ENCODE peak calls at places on chromosomes 5 and 9, in five cellular contexts. One of them, this sample, is unnamed.

GRCh38 chr9:133532937-133533668 is 1.4 kb upstream of the ADAMTSL2 start:
- DNase-seq in H1: peak; percentile 93
- DNase-seq in H9: peak; percentile 84
- DNase-seq in trophoblast cell: peak; percentile 38
- DNase-seq in mesenchymal stem cell: peak; percentile 66
- DNase-seq in this sample: peak; percentile 68

GRCh38 chr9:75027187-75028107 is 646 bp downstream of the CARNMT1 start:
- DNase-seq in trophoblast cell: peak; percentile 20
- DNase-seq in mesenchymal stem cell: peak; percentile 53
- DNase-seq in H1: peak; percentile 79
- DNase-seq in H9: peak; percentile 61
- DNase-seq in this sample: no peak

GRCh38 chr9:89606567-89607311 is 1.9 kb downstream of the GADD45G start:
- DNase-seq in mesenchymal stem cell: peak; percentile 50
- DNase-seq in trophoblast cell: peak; percentile 58
- DNase-seq in H9: peak; percentile 52
- DNase-seq in H1: no peak
- DNase-seq in this sample: peak; percentile 32

GRCh38 chr5:155514105-155514563 is 500.6 kb downstream of the KIF4B start:
- DNase-seq in H9: no peak
- DNase-seq in H1: no peak
- DNase-seq in mesenchymal stem cell: no peak
- DNase-seq in trophoblast cell: no peak
- DNase-seq in this sample: no peak

GRCh38 chr9:38227061-38227540 is 158.1 kb upstream of the SHB start:
- DNase-seq in trophoblast cell: peak; percentile 99
- DNase-seq in H9: peak; percentile 78
- DNase-seq in H1: peak; percentile 65
- DNase-seq in mesenchymal stem cell: peak; percentile 88
- DNase-seq in this sample: no peak

GRCh38 chr5:141510160-141510559 is 21.3 kb downstream of the PCDHGC5 start:
- DNase-seq in mesenchymal stem cell: no peak
- DNase-seq in H9: no peak
- DNase-seq in trophoblast cell: no peak
- DNase-seq in H1: no peak
- DNase-seq in this sample: no peak

GRCh38 chr5:74232281-74232680 is 408.2 kb downstream of the ENC1 start:
- DNase-seq in H1: no peak
- DNase-seq in trophoblast cell: peak; percentile 73
- DNase-seq in H9: no peak
- DNase-seq in mesenchymal stem cell: peak; percentile 56
- DNase-seq in this sample: no peak

GRCh38 chr9:123162359-123163345 is 105.7 kb downstream of the STRBP start:
- DNase-seq in H1: no peak
- DNase-seq in H9: no peak
- DNase-seq in mesenchymal stem cell: peak; percentile 19
- DNase-seq in trophoblast cell: no peak
- DNase-seq in this sample: no peak

GRCh38 chr9:935348-935965 is 41.0 kb upstream of the DMRT3 start:
- DNase-seq in mesenchymal stem cell: no peak
- DNase-seq in H9: no peak
- DNase-seq in trophoblast cell: peak; percentile 98
- DNase-seq in H1: no peak
- DNase-seq in this sample: no peak

GRCh38 chr5:123125172-123125508 is 36.1 kb downstream of the PRDM6 start:
- DNase-seq in H9: no peak
- DNase-seq in H1: no peak
- DNase-seq in mesenchymal stem cell: peak; percentile 67
- DNase-seq in trophoblast cell: no peak
- DNase-seq in this sample: no peak

GRCh38 chr9:127393680-127394079 is 3.3 kb upstream of the SLC2A8 start:
- DNase-seq in trophoblast cell: no peak
- DNase-seq in H9: no peak
- DNase-seq in H1: no peak
- DNase-seq in mesenchymal stem cell: no peak
- DNase-seq in this sample: no peak

GRCh38 chr5:42840279-42840678 is 28.6 kb upstream of the SELENOP start:
- DNase-seq in H9: no peak
- DNase-seq in trophoblast cell: no peak
- DNase-seq in H1: no peak
- DNase-seq in mesenchymal stem cell: peak; percentile 72
- DNase-seq in this sample: no peak

GRCh38 chr5:126464959-126465358 is 41.8 kb downstream of the GRAMD2B start:
- DNase-seq in H1: no peak
- DNase-seq in mesenchymal stem cell: no peak
- DNase-seq in trophoblast cell: peak; percentile 78
- DNase-seq in H9: no peak
- DNase-seq in this sample: no peak

DNA sequence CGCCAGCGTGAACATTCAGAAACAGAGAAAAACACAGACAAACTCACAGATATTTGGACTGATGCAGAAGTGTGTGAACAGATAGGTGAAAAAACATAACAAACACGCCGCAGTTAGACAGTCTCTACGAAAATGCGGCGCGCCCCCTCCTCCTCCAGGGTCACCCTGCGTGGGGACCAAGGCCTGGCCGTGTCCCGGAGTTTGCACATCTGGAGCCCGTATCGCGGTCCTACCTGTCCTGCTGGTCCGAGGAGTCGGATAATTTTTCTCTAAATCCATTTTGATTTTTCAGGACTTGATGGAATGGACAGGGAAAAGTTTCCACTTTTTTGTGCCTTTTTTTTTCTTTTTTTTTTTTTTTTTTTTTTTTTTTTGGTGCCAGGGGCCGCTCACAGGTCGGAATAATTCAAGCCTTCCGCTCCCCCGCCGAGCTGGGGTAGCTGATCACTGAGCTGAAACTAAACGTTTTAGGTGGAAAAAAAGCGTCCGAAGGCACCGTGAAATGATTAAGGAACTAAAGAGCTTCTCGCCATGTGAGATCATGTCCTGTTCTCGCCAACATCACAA is at the start of gene PAX5:
- DNase-seq in mesenchymal stem cell: no peak
- DNase-seq in H1: no peak
- DNase-seq in H9: no peak
- DNase-seq in trophoblast cell: no peak
- DNase-seq in this sample: no peak
- H2AFZ ChIP-seq in mesenchymal stem cell: no peak within 1 kb of the TSS
- H2AFZ ChIP-seq in H1: no peak within 1 kb of the TSS
- H2AFZ ChIP-seq in H9: no peak within 1 kb of the TSS
- H2AFZ ChIP-seq in trophoblast cell: no peak within 1 kb of the TSS
- H2AFZ ChIP-seq in this sample: peak within 1 kb of the TSS; percentile 97

DNA sequence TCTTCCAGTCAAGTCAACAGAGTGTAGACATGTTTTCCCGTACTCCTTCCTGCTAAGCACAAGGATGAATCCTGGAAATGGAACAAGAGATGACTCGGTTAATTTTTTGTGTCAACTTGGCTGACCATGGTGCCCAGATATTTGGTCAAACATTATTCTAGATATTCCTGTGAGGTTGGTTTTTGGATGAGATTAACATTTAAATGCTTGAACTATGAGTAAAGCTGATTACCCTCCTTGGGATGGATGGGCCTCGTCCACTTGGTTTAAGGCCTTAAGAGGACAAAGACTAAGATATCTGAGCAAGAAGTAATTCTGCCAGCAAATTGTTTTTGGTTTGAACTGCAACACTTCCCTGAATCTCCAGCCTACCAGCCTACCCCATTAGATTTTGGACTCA is 338.1 kb upstream of the MSX2 start:
- DNase-seq in H1: no peak
- DNase-seq in trophoblast cell: no peak
- DNase-seq in H9: no peak
- DNase-seq in mesenchymal stem cell: no peak
- DNase-seq in this sample: no peak
- H2BK12ac ChIP-seq in H1: no peak overlapping the region
- H2BK12ac ChIP-seq in trophoblast cell: peak overlapping the region; percentile 56
- H2BK12ac ChIP-seq in H9: no peak overlapping the region
- H2BK12ac ChIP-seq in mesenchymal stem cell: no peak overlapping the region
- H2BK12ac ChIP-seq in this sample: no peak overlapping the region

DNA sequence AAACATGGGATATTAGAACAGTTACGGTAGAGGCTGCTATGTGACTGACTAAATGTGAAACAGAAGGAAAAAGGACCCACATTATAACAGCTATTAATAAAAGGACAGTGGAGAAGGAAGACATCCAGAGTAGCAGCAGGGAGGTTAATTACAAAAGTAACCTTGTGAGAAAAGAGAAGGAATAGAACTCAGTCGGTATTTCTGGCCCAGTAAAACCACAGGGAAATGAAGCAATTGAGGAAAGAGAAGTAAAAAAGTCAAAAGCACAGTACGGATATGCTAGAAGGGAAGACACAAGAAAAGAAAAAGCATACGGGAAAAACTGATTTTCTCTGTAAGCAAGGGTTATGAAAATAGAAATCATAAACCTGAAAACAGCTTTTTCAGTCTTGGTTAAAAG is 164.7 kb downstream of the RFX3 start:
- DNase-seq in trophoblast cell: no peak
- DNase-seq in mesenchymal stem cell: no peak
- DNase-seq in H9: no peak
- DNase-seq in H1: no peak
- DNase-seq in this sample: no peak
- H3K4me1 ChIP-seq in trophoblast cell: no peaks in the 10 kb centered on the region
- H3K4me1 ChIP-seq in mesenchymal stem cell: no peaks in the 10 kb centered on the region
- H3K4me1 ChIP-seq in H9: no peaks in the 10 kb centered on the region
- H3K4me1 ChIP-seq in H1: peaks cover 6% of the 10 kb centered on the region
- H3K4me1 ChIP-seq in this sample: no peaks in the 10 kb centered on the region

GRCh38 chr5:60701317-60701988 is 1.5 kb upstream of the DEPDC1B start:
- DNase-seq in mesenchymal stem cell: no peak
- DNase-seq in trophoblast cell: peak; percentile 78
- DNase-seq in H1: no peak
- DNase-seq in H9: no peak
- DNase-seq in this sample: no peak

GRCh38 chr5:60700347-60700815 is 415 bp upstream of the DEPDC1B start:
- DNase-seq in trophoblast cell: no peak
- DNase-seq in H1: no peak
- DNase-seq in H9: no peak
- DNase-seq in mesenchymal stem cell: no peak
- DNase-seq in this sample: no peak

GRCh38 chr5:60703944-60704343 is 4.0 kb upstream of the DEPDC1B start:
- DNase-seq in mesenchymal stem cell: no peak
- DNase-seq in H9: no peak
- DNase-seq in H1: no peak
- DNase-seq in trophoblast cell: no peak
- DNase-seq in this sample: no peak

GRCh38 chr5:60699549-60700346 is at the start of gene DEPDC1B:
- DNase-seq in H9: peak; percentile 94
- DNase-seq in mesenchymal stem cell: peak; percentile 93
- DNase-seq in H1: peak; percentile 95
- DNase-seq in trophoblast cell: peak; percentile 86
- DNase-seq in this sample: peak; percentile 85

GRCh38 chr5:60698316-60698715 is 1.6 kb downstream of the DEPDC1B start:
- DNase-seq in mesenchymal stem cell: no peak
- DNase-seq in H1: no peak
- DNase-seq in trophoblast cell: no peak
- DNase-seq in H9: no peak
- DNase-seq in this sample: no peak
- H2AFZ ChIP-seq in mesenchymal stem cell: no peak overlapping the region
- H2AFZ ChIP-seq in H1: no peak overlapping the region
- H2AFZ ChIP-seq in trophoblast cell: no peak overlapping the region
- H2AFZ ChIP-seq in H9: no peak overlapping the region
- H2AFZ ChIP-seq in this sample: no peak overlapping the region

DNA sequence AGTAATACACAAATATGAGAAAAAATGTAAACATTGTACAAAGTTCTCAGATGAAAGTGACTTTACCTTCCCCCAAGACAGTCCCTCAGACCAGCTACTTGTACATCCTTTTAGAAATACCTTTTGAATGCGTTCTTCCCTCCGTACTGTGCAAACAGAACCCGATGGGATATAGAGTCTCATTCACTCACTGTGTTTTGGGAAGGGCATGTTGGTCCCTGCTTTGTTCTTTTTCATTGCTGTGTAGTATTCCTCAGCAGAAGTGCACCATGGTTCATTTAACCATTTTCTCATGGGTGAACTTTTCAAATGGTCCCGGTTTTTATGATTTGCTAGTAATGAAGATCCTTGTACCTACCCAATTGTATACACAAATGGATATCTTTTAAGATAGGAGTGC is 94.4 kb downstream of the ANKRD33B start:
- DNase-seq in trophoblast cell: no peak
- DNase-seq in H9: no peak
- DNase-seq in H1: no peak
- DNase-seq in mesenchymal stem cell: no peak
- DNase-seq in this sample: no peak
- H2BK12ac ChIP-seq in trophoblast cell: no peak overlapping the region
- H2BK12ac ChIP-seq in H9: no peak overlapping the region
- H2BK12ac ChIP-seq in H1: no peak overlapping the region
- H2BK12ac ChIP-seq in mesenchymal stem cell: no peak overlapping the region
- H2BK12ac ChIP-seq in this sample: no peak overlapping the region

GRCh38 chr5:113163328-113163727 is 186.7 kb downstream of the DCP2 start:
- DNase-seq in mesenchymal stem cell: peak; percentile 52
- DNase-seq in trophoblast cell: no peak
- DNase-seq in H9: no peak
- DNase-seq in H1: no peak
- DNase-seq in this sample: no peak

GRCh38 chr5:113162770-113163169 is 186.2 kb downstream of the DCP2 start:
- DNase-seq in H1: peak; percentile 31
- DNase-seq in H9: no peak
- DNase-seq in trophoblast cell: no peak
- DNase-seq in mesenchymal stem cell: peak; percentile 67
- DNase-seq in this sample: no peak

GRCh38 chr5:113161806-113162205 is 185.2 kb downstream of the DCP2 start:
- DNase-seq in trophoblast cell: no peak
- DNase-seq in mesenchymal stem cell: no peak
- DNase-seq in H1: peak; percentile 42
- DNase-seq in H9: no peak
- DNase-seq in this sample: no peak

GRCh38 chr5:113164016-113164415 is 187.4 kb downstream of the DCP2 start:
- DNase-seq in mesenchymal stem cell: no peak
- DNase-seq in trophoblast cell: no peak
- DNase-seq in H9: no peak
- DNase-seq in H1: peak; percentile 30
- DNase-seq in this sample: no peak

DNA sequence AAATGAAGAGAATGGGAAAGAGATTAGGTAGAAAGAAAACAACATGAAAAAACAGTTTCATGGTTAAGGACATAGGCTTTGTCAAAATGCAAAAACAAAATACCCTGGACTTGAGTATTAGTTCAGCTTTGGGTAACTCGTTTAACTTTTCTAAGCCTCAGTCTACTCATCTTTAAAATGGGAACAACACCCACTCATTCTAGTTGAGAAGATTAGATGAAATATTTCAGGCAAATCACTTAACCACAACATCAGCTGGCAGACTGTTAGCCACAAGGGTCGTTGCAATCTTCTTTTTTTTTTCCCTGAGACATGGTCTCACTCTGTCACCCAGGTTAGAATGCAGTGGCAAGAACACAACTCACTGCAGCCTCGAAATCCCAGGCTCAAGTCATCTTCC is 185.6 kb downstream of the DCP2 start:
- DNase-seq in mesenchymal stem cell: no peak
- DNase-seq in H1: no peak
- DNase-seq in trophoblast cell: no peak
- DNase-seq in H9: no peak
- DNase-seq in this sample: no peak
- H3K4me1 ChIP-seq in mesenchymal stem cell: peaks cover 10% of the 10 kb centered on the region
- H3K4me1 ChIP-seq in H1: peaks cover 4% of the 10 kb centered on the region
- H3K4me1 ChIP-seq in trophoblast cell: no peaks in the 10 kb centered on the region
- H3K4me1 ChIP-seq in H9: peaks cover 3% of the 10 kb centered on the region
- H3K4me1 ChIP-seq in this sample: no peaks in the 10 kb centered on the region

GRCh38 chr5:154308457-154309360 is 118.2 kb downstream of the GALNT10 start:
- DNase-seq in trophoblast cell: peak; percentile 54
- DNase-seq in mesenchymal stem cell: peak; percentile 59
- DNase-seq in H9: no peak
- DNase-seq in H1: no peak
- DNase-seq in this sample: no peak
- H2AFZ ChIP-seq in trophoblast cell: no peak overlapping the region
- H2AFZ ChIP-seq in mesenchymal stem cell: no peak overlapping the region
- H2AFZ ChIP-seq in H9: no peak overlapping the region
- H2AFZ ChIP-seq in H1: no peak overlapping the region
- H2AFZ ChIP-seq in this sample: no peak overlapping the region